ENCODE peak calls at places on chromosomes 13 and 19, in ten cellular contexts. One of them, this sample, is unnamed.

GRCh38 chr19:50495020-50495531 is 15.9 kb downstream of the JOSD2 start:
- DNase-seq in GM06990: no peak
- DNase-seq in ACHN: no peak
- DNase-seq in posterior vena cava: no peak
- DNase-seq in thoracic aorta: no peak
- DNase-seq in stomach: no peak
- DNase-seq in brain pericyte: no peak
- DNase-seq in Caki2: no peak
- DNase-seq in GM19239: no peak
- DNase-seq in MCF 10A: no peak
- DNase-seq in this sample: no peak

GRCh38 chr13:97256343-97256783 is 34.2 kb downstream of the MBNL2 start:
- DNase-seq in thoracic aorta: no peak
- DNase-seq in posterior vena cava: no peak
- DNase-seq in GM19239: no peak
- DNase-seq in Caki2: peak
- DNase-seq in brain pericyte: no peak
- DNase-seq in ACHN: peak
- DNase-seq in MCF 10A: peak
- DNase-seq in GM06990: no peak
- DNase-seq in stomach: no peak
- DNase-seq in this sample: no peak

GRCh38 chr13:99991013-99991805 is 9.6 kb downstream of the ZIC2 start:
- DNase-seq in GM06990: no peak
- DNase-seq in posterior vena cava: no peak
- DNase-seq in MCF 10A: no peak
- DNase-seq in ACHN: no peak
- DNase-seq in thoracic aorta: no peak
- DNase-seq in Caki2: no peak
- DNase-seq in GM19239: no peak
- DNase-seq in stomach: no peak
- DNase-seq in brain pericyte: no peak
- DNase-seq in this sample: no peak

GRCh38 chr13:26202365-26202972 is 19.6 kb downstream of the RNF6 start:
- DNase-seq in MCF 10A: no peak
- DNase-seq in posterior vena cava: no peak
- DNase-seq in GM06990: no peak
- DNase-seq in ACHN: no peak
- DNase-seq in GM19239: no peak
- DNase-seq in brain pericyte: no peak
- DNase-seq in thoracic aorta: no peak
- DNase-seq in stomach: no peak
- DNase-seq in Caki2: no peak
- DNase-seq in this sample: no peak

GRCh38 chr19:13121551-13122274 is 3.6 kb downstream of the NACC1 start:
- DNase-seq in thoracic aorta: no peak
- DNase-seq in MCF 10A: no peak
- DNase-seq in GM06990: no peak
- DNase-seq in posterior vena cava: no peak
- DNase-seq in stomach: no peak
- DNase-seq in Caki2: no peak
- DNase-seq in brain pericyte: no peak
- DNase-seq in GM19239: no peak
- DNase-seq in ACHN: no peak
- DNase-seq in this sample: no peak

GRCh38 chr13:45473627-45474026 is 8.9 kb downstream of the COG3 start:
- DNase-seq in GM19239: no peak
- DNase-seq in stomach: no peak
- DNase-seq in Caki2: no peak
- DNase-seq in thoracic aorta: no peak
- DNase-seq in brain pericyte: no peak
- DNase-seq in GM06990: no peak
- DNase-seq in MCF 10A: no peak
- DNase-seq in posterior vena cava: no peak
- DNase-seq in ACHN: peak
- DNase-seq in this sample: no peak

GRCh38 chr19:50022823-50023222 is 2.3 kb downstream of the VRK3 start:
- DNase-seq in MCF 10A: no peak
- DNase-seq in ACHN: no peak
- DNase-seq in brain pericyte: no peak
- DNase-seq in GM06990: no peak
- DNase-seq in stomach: no peak
- DNase-seq in GM19239: no peak
- DNase-seq in posterior vena cava: no peak
- DNase-seq in thoracic aorta: no peak
- DNase-seq in Caki2: no peak
- DNase-seq in this sample: no peak

GRCh38 chr19:41431426-41432386 is 4.5 kb upstream of the B3GNT8 start:
- DNase-seq in GM19239: no peak
- DNase-seq in posterior vena cava: peak
- DNase-seq in Caki2: peak
- DNase-seq in brain pericyte: no peak
- DNase-seq in thoracic aorta: no peak
- DNase-seq in MCF 10A: peak
- DNase-seq in ACHN: no peak
- DNase-seq in GM06990: no peak
- DNase-seq in stomach: no peak
- DNase-seq in this sample: no peak

GRCh38 chr13:107200491-107200890 is 632.6 kb upstream of the ARGLU1 start:
- DNase-seq in posterior vena cava: no peak
- DNase-seq in thoracic aorta: no peak
- DNase-seq in ACHN: no peak
- DNase-seq in GM06990: no peak
- DNase-seq in Caki2: no peak
- DNase-seq in stomach: no peak
- DNase-seq in brain pericyte: no peak
- DNase-seq in MCF 10A: no peak
- DNase-seq in GM19239: no peak
- DNase-seq in this sample: no peak

GRCh38 chr19:38842439-38843174 is 7.2 kb downstream of the HNRNPL start:
- DNase-seq in brain pericyte: no peak
- DNase-seq in posterior vena cava: no peak
- DNase-seq in thoracic aorta: no peak
- DNase-seq in GM19239: no peak
- DNase-seq in Caki2: no peak
- DNase-seq in stomach: no peak
- DNase-seq in MCF 10A: no peak
- DNase-seq in ACHN: no peak
- DNase-seq in GM06990: no peak
- DNase-seq in this sample: no peak

GRCh38 chr19:30795727-30796126 is 423.5 kb downstream of the ZNF536 start:
- DNase-seq in ACHN: no peak
- DNase-seq in MCF 10A: no peak
- DNase-seq in brain pericyte: no peak
- DNase-seq in GM19239: no peak
- DNase-seq in thoracic aorta: no peak
- DNase-seq in posterior vena cava: no peak
- DNase-seq in stomach: no peak
- DNase-seq in Caki2: no peak
- DNase-seq in GM06990: no peak
- DNase-seq in this sample: no peak

GRCh38 chr13:102856603-102857002 is 10.8 kb downstream of the ERCC5 start:
- DNase-seq in posterior vena cava: no peak
- DNase-seq in brain pericyte: no peak
- DNase-seq in stomach: peak
- DNase-seq in GM19239: no peak
- DNase-seq in GM06990: no peak
- DNase-seq in ACHN: no peak
- DNase-seq in thoracic aorta: no peak
- DNase-seq in MCF 10A: peak
- DNase-seq in Caki2: no peak
- DNase-seq in this sample: no peak

GRCh38 chr19:46546194-46546896 is 50.7 kb upstream of the PNMA8B start:
- DNase-seq in MCF 10A: peak
- DNase-seq in thoracic aorta: no peak
- DNase-seq in brain pericyte: no peak
- DNase-seq in stomach: peak
- DNase-seq in posterior vena cava: no peak
- DNase-seq in ACHN: no peak
- DNase-seq in GM06990: no peak
- DNase-seq in GM19239: no peak
- DNase-seq in Caki2: peak
- DNase-seq in this sample: no peak

GRCh38 chr13:114115796-114116195 is 16.6 kb downstream of the RASA3 start:
- DNase-seq in GM06990: no peak
- DNase-seq in stomach: peak
- DNase-seq in posterior vena cava: peak
- DNase-seq in ACHN: no peak
- DNase-seq in Caki2: no peak
- DNase-seq in MCF 10A: no peak
- DNase-seq in thoracic aorta: no peak
- DNase-seq in brain pericyte: no peak
- DNase-seq in GM19239: no peak
- DNase-seq in this sample: no peak

GRCh38 chr19:3383121-3383722 is 16.8 kb downstream of the NFIC start:
- DNase-seq in stomach: no peak
- DNase-seq in posterior vena cava: peak
- DNase-seq in thoracic aorta: no peak
- DNase-seq in ACHN: no peak
- DNase-seq in GM06990: no peak
- DNase-seq in brain pericyte: no peak
- DNase-seq in MCF 10A: no peak
- DNase-seq in GM19239: no peak
- DNase-seq in Caki2: no peak
- DNase-seq in this sample: no peak

GRCh38 chr13:105991622-105992254 is 543.7 kb downstream of the EFNB2 start:
- DNase-seq in posterior vena cava: no peak
- DNase-seq in ACHN: no peak
- DNase-seq in brain pericyte: peak
- DNase-seq in Caki2: no peak
- DNase-seq in GM06990: no peak
- DNase-seq in thoracic aorta: no peak
- DNase-seq in MCF 10A: peak
- DNase-seq in stomach: peak
- DNase-seq in GM19239: no peak
- DNase-seq in this sample: no peak

This sample was measured in coronary artery.